ENCODE peak calls at places on chromosomes 7 and 10, in ten cellular contexts. N is PC-9; V is COR-L47; Z is pancreas; S is lung; Q is progenitor cell of endocrine pancreas; O is activated CD4-positive, alpha-beta T cell treated with anti-CD3 and anti-CD28 coated beads, Interleukin-2, amount 10 ng/mL, durations not matched to agents 7 days and 5 days; F is GM12892; C is retinal pigment epithelial cell; M is occipital lobe. R is an unnamed sample.

GRCh38 chr7:140475747-140476333 is 3.5 kb downstream of the MKRN1 start:
- DNase-seq in N (peak), V (peak), Z (peak), S (no peak), Q (no peak), O (peak), F (no peak), C (no peak), M (no peak), R (peak)

GRCh38 chr10:121069061-121069850 is 218.1 kb downstream of the WDR11 start:
- DNase-seq in N (no peak), V (no peak), Z (no peak), S (no peak), Q (no peak), O (no peak), F (peak), C (no peak), M (no peak), R (no peak)

GRCh38 chr7:134920026-134920758 is 66.1 kb upstream of the AGBL3 start:
- DNase-seq in N (no peak), V (no peak), Z (no peak), S (no peak), Q (no peak), O (no peak), F (no peak), C (peak), M (no peak), R (no peak)

GRCh38 chr7:69739906-69740545 is 141.8 kb downstream of the AUTS2 start:
- DNase-seq in N (no peak), V (peak), Z (no peak), S (no peak), Q (no peak), O (no peak), F (no peak), C (no peak), M (no peak), R (no peak)

GRCh38 chr10:31468536-31468859 is 149.5 kb downstream of the ZEB1 start:
- DNase-seq in N (no peak), V (no peak), Z (no peak), S (no peak), Q (no peak), O (no peak), F (no peak), C (no peak), M (no peak), R (no peak)

GRCh38 chr7:372939-373791 is 83.2 kb downstream of the FOXL3 start:
- DNase-seq in N (no peak), V (no peak), Z (peak), S (no peak), Q (peak), O (no peak), F (no peak), C (no peak), M (no peak), R (no peak)

GRCh38 chr10:12448729-12449391 is 99.5 kb downstream of the CAMK1D start:
- DNase-seq in N (peak), V (no peak), Z (no peak), S (peak), Q (no peak), O (peak), F (peak), C (peak), M (no peak), R (peak)

GRCh38 chr7:105295626-105296352 is 92.9 kb downstream of the SRPK2 start:
- DNase-seq in N (no peak), V (no peak), Z (no peak), S (no peak), Q (no peak), O (no peak), F (no peak), C (no peak), M (no peak), R (no peak)

GRCh38 chr7:2203551-2204300 is 29.0 kb downstream of the MAD1L1 start:
- DNase-seq in N (no peak), V (no peak), Z (no peak), S (no peak), Q (no peak), O (no peak), F (no peak), C (no peak), M (no peak), R (no peak)

GRCh38 chr7:141866974-141867373 is 25.7 kb upstream of the PRSS37 start:
- DNase-seq in N (no peak), V (no peak), Z (no peak), S (no peak), Q (no peak), O (no peak), F (no peak), C (peak), M (no peak), R (no peak)

GRCh38 chr7:47591655-47592572 is 10.0 kb upstream of the TNS3 start:
- DNase-seq in N (peak), V (no peak), Z (no peak), S (no peak), Q (no peak), O (no peak), F (no peak), C (peak), M (no peak), R (no peak)

GRCh38 chr7:25091757-25092156 is 33.3 kb downstream of the CYCS start:
- DNase-seq in N (no peak), V (no peak), Z (no peak), S (no peak), Q (no peak), O (no peak), F (no peak), C (no peak), M (no peak), R (no peak)

GRCh38 chr10:71045188-71045841 is 156.9 kb upstream of the PCBD1 start:
- DNase-seq in N (no peak), V (peak), Z (no peak), S (no peak), Q (no peak), O (no peak), F (no peak), C (no peak), M (no peak), R (no peak)

GRCh38 chr10:93199221-93199681 is 125.6 kb downstream of the CYP26A1 start:
- DNase-seq in N (peak), V (no peak), Z (peak), S (peak), Q (no peak), O (no peak), F (no peak), C (peak), M (no peak), R (no peak)

GRCh38 chr10:723973-724372 is 34.5 kb upstream of the DIP2C start:
- DNase-seq in N (no peak), V (no peak), Z (no peak), S (no peak), Q (no peak), O (no peak), F (no peak), C (no peak), M (no peak), R (no peak)

GRCh38 chr7:123929620-123930019 is 4.6 kb downstream of the SPAM1 start:
- DNase-seq in N (no peak), V (no peak), Z (no peak), S (no peak), Q (no peak), O (no peak), F (no peak), C (no peak), M (no peak), R (no peak)

GRCh38 chr10:127046975-127047877 is 142.0 kb downstream of the DOCK1 start:
- DNase-seq in N (no peak), V (no peak), Z (no peak), S (no peak), Q (no peak), O (no peak), F (no peak), C (no peak), M (no peak), R (no peak)

GRCh38 chr10:132886211-132887099 is 55.9 kb downstream of the CFAP46 start:
- DNase-seq in N (no peak), V (no peak), Z (no peak), S (no peak), Q (no peak), O (no peak), F (no peak), C (no peak), M (no peak), R (no peak)

GRCh38 chr7:32891046-32891799 is at the start of gene KBTBD2:
- DNase-seq in N (peak), V (peak), Z (peak), S (peak), Q (peak), O (peak), F (peak), C (no peak), M (no peak), R (peak)

GRCh38 chr10:123994417-123995081 is 98.8 kb downstream of the CHST15 start:
- DNase-seq in N (peak), V (peak), Z (peak), S (peak), Q (peak), O (peak), F (peak), C (peak), M (peak), R (peak)

GRCh38 chr7:108351715-108352114 is 104.5 kb downstream of the NRCAM start:
- DNase-seq in N (no peak), V (peak), Z (no peak), S (no peak), Q (no peak), O (no peak), F (no peak), C (no peak), M (no peak), R (no peak)

GRCh38 chr10:22491931-22492615 is 146.8 kb downstream of the SPAG6 start:
- DNase-seq in N (no peak), V (no peak), Z (no peak), S (no peak), Q (no peak), O (peak), F (no peak), C (no peak), M (no peak), R (peak)

GRCh38 chr10:128078136-128078969 is 47.9 kb downstream of the MKI67 start:
- DNase-seq in N (peak), V (no peak), Z (no peak), S (no peak), Q (peak), O (peak), F (peak), C (no peak), M (no peak), R (peak)

GRCh38 chr10:114278140-114278883 is 39.3 kb downstream of the VWA2 start:
- DNase-seq in N (no peak), V (no peak), Z (no peak), S (no peak), Q (no peak), O (no peak), F (no peak), C (no peak), M (no peak), R (no peak)

GRCh38 chr10:124624456-124624855 is 119.7 kb downstream of the FAM53B start:
- DNase-seq in N (no peak), V (no peak), Z (no peak), S (no peak), Q (no peak), O (no peak), F (no peak), C (no peak), M (no peak), R (no peak)

GRCh38 chr7:109308816-109309215 is 739.1 kb downstream of the DNAJB9 start:
- DNase-seq in N (no peak), V (no peak), Z (no peak), S (no peak), Q (no peak), O (no peak), F (no peak), C (no peak), M (no peak), R (no peak)

GRCh38 chr7:3207387-3207786 is 93.7 kb upstream of the SDK1 start:
- DNase-seq in N (no peak), V (no peak), Z (no peak), S (no peak), Q (no peak), O (no peak), F (no peak), C (no peak), M (no peak), R (no peak)

GRCh38 chr10:17439552-17439951 is 14.8 kb downstream of the ST8SIA6 start:
- DNase-seq in N (no peak), V (no peak), Z (no peak), S (no peak), Q (no peak), O (no peak), F (no peak), C (no peak), M (no peak), R (no peak)

GRCh38 chr7:133572853-133573252 is 320.0 kb downstream of the EXOC4 start:
- DNase-seq in N (no peak), V (no peak), Z (no peak), S (no peak), Q (no peak), O (no peak), F (no peak), C (no peak), M (no peak), R (no peak)

GRCh38 chr7:23114854-23115253 is 9.3 kb downstream of the KLHL7 start:
- DNase-seq in N (no peak), V (no peak), Z (no peak), S (no peak), Q (no peak), O (no peak), F (no peak), C (no peak), M (no peak), R (no peak)

GRCh38 chr7:99557940-99558305 is 519 bp upstream of the ZNF655 start:
- DNase-seq in N (no peak), V (no peak), Z (no peak), S (no peak), Q (no peak), O (no peak), F (no peak), C (no peak), M (no peak), R (no peak)

GRCh38 chr10:69323622-69324021 is 45.3 kb downstream of the HK1 start:
- DNase-seq in N (no peak), V (no peak), Z (no peak), S (no peak), Q (no peak), O (no peak), F (no peak), C (no peak), M (no peak), R (no peak)

R was measured in activated CD8-positive, alpha-beta T cell treated with anti-CD3 and anti-CD28 coated beads, Interleukin-2, amount 10 ng/mL, durations not matched to agents 7 days and 5 days.